ENCODE peak calls at places on chromosomes 2 and 18, in nine cellular contexts. One of them, this sample, is unnamed.

GRCh38 chr2:33145459-33145858 is 198.7 kb downstream of the LTBP1 start:
- DNase-seq in pancreas: no peak
- DNase-seq in CD8-positive, alpha-beta T cell: no peak
- DNase-seq in ovary: no peak
- DNase-seq in upper lobe of left lung: no peak
- DNase-seq in testis: no peak
- DNase-seq in GM23248: peak; percentile 85
- DNase-seq in mammary epithelial cell: no peak
- DNase-seq in transverse colon: no peak
- DNase-seq in this sample: no peak

GRCh38 chr2:128008089-128008672 is 19.7 kb downstream of the SAP130 start:
- DNase-seq in ovary: no peak
- DNase-seq in mammary epithelial cell: no peak
- DNase-seq in pancreas: no peak
- DNase-seq in transverse colon: no peak
- DNase-seq in CD8-positive, alpha-beta T cell: no peak
- DNase-seq in GM23248: no peak
- DNase-seq in upper lobe of left lung: no peak
- DNase-seq in testis: no peak
- DNase-seq in this sample: no peak

GRCh38 chr2:104849036-104849551 is 4.8 kb upstream of the POU3F3 start:
- DNase-seq in upper lobe of left lung: no peak
- DNase-seq in GM23248: no peak
- DNase-seq in pancreas: no peak
- DNase-seq in testis: no peak
- DNase-seq in transverse colon: no peak
- DNase-seq in CD8-positive, alpha-beta T cell: no peak
- DNase-seq in ovary: no peak
- DNase-seq in mammary epithelial cell: no peak
- DNase-seq in this sample: no peak

GRCh38 chr2:202022755-202023154 is 10.9 kb upstream of the FZD7 start:
- DNase-seq in GM23248: no peak
- DNase-seq in mammary epithelial cell: no peak
- DNase-seq in upper lobe of left lung: no peak
- DNase-seq in transverse colon: no peak
- DNase-seq in ovary: no peak
- DNase-seq in CD8-positive, alpha-beta T cell: no peak
- DNase-seq in pancreas: no peak
- DNase-seq in testis: no peak
- DNase-seq in this sample: no peak

GRCh38 chr18:13356032-13356431 is 137.5 kb downstream of the LDLRAD4 start:
- DNase-seq in GM23248: no peak
- DNase-seq in mammary epithelial cell: no peak
- DNase-seq in testis: no peak
- DNase-seq in transverse colon: no peak
- DNase-seq in pancreas: no peak
- DNase-seq in upper lobe of left lung: peak; percentile 34
- DNase-seq in CD8-positive, alpha-beta T cell: no peak
- DNase-seq in ovary: no peak
- DNase-seq in this sample: no peak

GRCh38 chr18:46174317-46175039 is 70.3 kb downstream of the HAUS1 start:
- DNase-seq in ovary: no peak
- DNase-seq in upper lobe of left lung: peak; percentile 88
- DNase-seq in mammary epithelial cell: peak; percentile 44
- DNase-seq in testis: peak; percentile 47
- DNase-seq in transverse colon: peak; percentile 20
- DNase-seq in CD8-positive, alpha-beta T cell: peak; percentile 37
- DNase-seq in GM23248: peak; percentile 78
- DNase-seq in pancreas: no peak
- DNase-seq in this sample: peak; percentile 52

GRCh38 chr2:46294185-46294836 is 2.9 kb upstream of the EPAS1 start:
- DNase-seq in testis: peak; percentile 48
- DNase-seq in mammary epithelial cell: no peak
- DNase-seq in transverse colon: peak; percentile 47
- DNase-seq in upper lobe of left lung: no peak
- DNase-seq in pancreas: no peak
- DNase-seq in GM23248: peak; percentile 46
- DNase-seq in CD8-positive, alpha-beta T cell: peak; percentile 26
- DNase-seq in ovary: peak; percentile 38
- DNase-seq in this sample: no peak

GRCh38 chr18:12776821-12777471 is 74.1 kb downstream of the PSMG2 start:
- DNase-seq in mammary epithelial cell: no peak
- DNase-seq in ovary: no peak
- DNase-seq in CD8-positive, alpha-beta T cell: no peak
- DNase-seq in GM23248: peak; percentile 21
- DNase-seq in upper lobe of left lung: peak; percentile 83
- DNase-seq in pancreas: no peak
- DNase-seq in testis: no peak
- DNase-seq in transverse colon: no peak
- DNase-seq in this sample: no peak

GRCh38 chr2:25251032-25251460 is 82.7 kb upstream of the POMC start:
- DNase-seq in CD8-positive, alpha-beta T cell: peak; percentile 39
- DNase-seq in mammary epithelial cell: no peak
- DNase-seq in transverse colon: no peak
- DNase-seq in GM23248: no peak
- DNase-seq in ovary: no peak
- DNase-seq in upper lobe of left lung: no peak
- DNase-seq in testis: no peak
- DNase-seq in pancreas: no peak
- DNase-seq in this sample: peak; percentile 54

GRCh38 chr2:45128580-45128997 is 119.3 kb upstream of the SIX2 start:
- DNase-seq in pancreas: peak; percentile 3
- DNase-seq in CD8-positive, alpha-beta T cell: no peak
- DNase-seq in mammary epithelial cell: peak; percentile 77
- DNase-seq in transverse colon: no peak
- DNase-seq in upper lobe of left lung: no peak
- DNase-seq in ovary: no peak
- DNase-seq in GM23248: peak; percentile 96
- DNase-seq in testis: peak; percentile 85
- DNase-seq in this sample: no peak

GRCh38 chr2:200225943-200226342 is 80.5 kb upstream of the SPATS2L start:
- DNase-seq in transverse colon: no peak
- DNase-seq in upper lobe of left lung: no peak
- DNase-seq in mammary epithelial cell: no peak
- DNase-seq in GM23248: peak; percentile 21
- DNase-seq in CD8-positive, alpha-beta T cell: no peak
- DNase-seq in pancreas: no peak
- DNase-seq in ovary: no peak
- DNase-seq in testis: peak; percentile 49
- DNase-seq in this sample: peak; percentile 4

GRCh38 chr2:118244686-118245085 is 156.4 kb downstream of the INSIG2 start:
- DNase-seq in GM23248: no peak
- DNase-seq in upper lobe of left lung: no peak
- DNase-seq in transverse colon: no peak
- DNase-seq in CD8-positive, alpha-beta T cell: no peak
- DNase-seq in mammary epithelial cell: no peak
- DNase-seq in ovary: no peak
- DNase-seq in testis: no peak
- DNase-seq in pancreas: no peak
- DNase-seq in this sample: no peak
- H3K27me3 ChIP-seq in GM23248: no peaks in the 10 kb centered on the region
- H3K27me3 ChIP-seq in upper lobe of left lung: no peaks in the 10 kb centered on the region
- H3K27me3 ChIP-seq in transverse colon: no peaks in the 10 kb centered on the region
- H3K27me3 ChIP-seq in CD8-positive, alpha-beta T cell: no peaks in the 10 kb centered on the region
- H3K27me3 ChIP-seq in mammary epithelial cell: no peaks in the 10 kb centered on the region
- H3K27me3 ChIP-seq in ovary: no peaks in the 10 kb centered on the region
- H3K27me3 ChIP-seq in testis: no peaks in the 10 kb centered on the region
- H3K27me3 ChIP-seq in pancreas: no peaks in the 10 kb centered on the region
- H3K27me3 ChIP-seq in this sample: no peaks in the 10 kb centered on the region

GRCh38 chr18:45169610-45170009 is 445.7 kb upstream of the SLC14A2 start:
- DNase-seq in pancreas: no peak
- DNase-seq in upper lobe of left lung: no peak
- DNase-seq in transverse colon: no peak
- DNase-seq in GM23248: peak; percentile 96
- DNase-seq in testis: no peak
- DNase-seq in CD8-positive, alpha-beta T cell: no peak
- DNase-seq in mammary epithelial cell: peak; percentile 87
- DNase-seq in ovary: peak; percentile 58
- DNase-seq in this sample: no peak
- H3K4me1 ChIP-seq in pancreas: no peaks in the 10 kb centered on the region
- H3K4me1 ChIP-seq in upper lobe of left lung: no peaks in the 10 kb centered on the region
- H3K4me1 ChIP-seq in transverse colon: no peaks in the 10 kb centered on the region
- H3K4me1 ChIP-seq in GM23248: peaks cover 78% of the 10 kb centered on the region
- H3K4me1 ChIP-seq in testis: no peaks in the 10 kb centered on the region
- H3K4me1 ChIP-seq in CD8-positive, alpha-beta T cell: no peaks in the 10 kb centered on the region
- H3K4me1 ChIP-seq in mammary epithelial cell: peaks cover 49% of the 10 kb centered on the region
- H3K4me1 ChIP-seq in ovary: no peaks in the 10 kb centered on the region
- H3K4me1 ChIP-seq in this sample: no peaks in the 10 kb centered on the region

GRCh38 chr18:635171-635570 is 22.3 kb upstream of the TYMS start:
- DNase-seq in GM23248: no peak
- DNase-seq in mammary epithelial cell: no peak
- DNase-seq in testis: no peak
- DNase-seq in pancreas: no peak
- DNase-seq in upper lobe of left lung: no peak
- DNase-seq in transverse colon: no peak
- DNase-seq in CD8-positive, alpha-beta T cell: no peak
- DNase-seq in ovary: no peak
- DNase-seq in this sample: no peak
- H3K4me3 ChIP-seq in GM23248: no peak overlapping the region
- H3K4me3 ChIP-seq in mammary epithelial cell: no peak overlapping the region
- H3K4me3 ChIP-seq in testis: no peak overlapping the region
- H3K4me3 ChIP-seq in pancreas: no peak overlapping the region
- H3K4me3 ChIP-seq in upper lobe of left lung: no peak overlapping the region
- H3K4me3 ChIP-seq in transverse colon: no peak overlapping the region
- H3K4me3 ChIP-seq in CD8-positive, alpha-beta T cell: no peak overlapping the region
- H3K4me3 ChIP-seq in ovary: no peak overlapping the region
- H3K4me3 ChIP-seq in this sample: no peak overlapping the region

GRCh38 chr2:2855297-2855696 is 522.3 kb downstream of the EIPR1 start:
- DNase-seq in pancreas: no peak
- DNase-seq in upper lobe of left lung: no peak
- DNase-seq in testis: no peak
- DNase-seq in GM23248: no peak
- DNase-seq in CD8-positive, alpha-beta T cell: no peak
- DNase-seq in transverse colon: no peak
- DNase-seq in ovary: no peak
- DNase-seq in mammary epithelial cell: no peak
- DNase-seq in this sample: no peak
- H3K27me3 ChIP-seq in pancreas: no peaks in the 10 kb centered on the region
- H3K27me3 ChIP-seq in upper lobe of left lung: no peaks in the 10 kb centered on the region
- H3K27me3 ChIP-seq in testis: no peaks in the 10 kb centered on the region
- H3K27me3 ChIP-seq in GM23248: no peaks in the 10 kb centered on the region
- H3K27me3 ChIP-seq in CD8-positive, alpha-beta T cell: no peaks in the 10 kb centered on the region
- H3K27me3 ChIP-seq in transverse colon: no peaks in the 10 kb centered on the region
- H3K27me3 ChIP-seq in ovary: no peaks in the 10 kb centered on the region
- H3K27me3 ChIP-seq in mammary epithelial cell: no peaks in the 10 kb centered on the region
- H3K27me3 ChIP-seq in this sample: no peaks in the 10 kb centered on the region